ENCODE peak calls at places on chromosomes 3 and 15, in seven cellular contexts. C is stomach, S is IMR-90, V is suprapubic skin, Z is esophagus muscularis mucosa, F is heart left ventricle, K is endothelial cell of umbilical vein. M is an unnamed sample.

GRCh38 chr15:70797464-70797863 is 34.1 kb upstream of the UACA start:
- DNase-seq in C (no peak), S (no peak), V (no peak), Z (no peak), F (no peak), K (no peak), M (no peak)

GRCh38 chr15:52124270-52124878 is 11.8 kb upstream of the BCL2L10 start:
- DNase-seq in C (no peak), S (peak; percentile 76), V (no peak), Z (no peak), F (no peak), K (peak; percentile 92), M (peak; percentile 66)

GRCh38 chr3:170247875-170248274 is 25.7 kb downstream of the PRKCI start:
- DNase-seq in C (no peak), S (no peak), V (no peak), Z (no peak), F (no peak), K (no peak), M (no peak)

GRCh38 chr3:45509038-45509767 is 85.3 kb upstream of the LIMD1 start:
- DNase-seq in C (no peak), S (peak; percentile 99), V (no peak), Z (no peak), F (no peak), K (no peak), M (no peak)

GRCh38 chr3:38843898-38844297 is 27.9 kb upstream of the SCN10A start:
- DNase-seq in C (no peak), S (peak; percentile 70), V (no peak), Z (peak; percentile 78), F (peak; percentile 16), K (peak; percentile 71), M (no peak)

GRCh38 chr3:37945803-37946530 is 44.6 kb upstream of the VILL start:
- DNase-seq in C (no peak), S (peak; percentile 67), V (no peak), Z (peak; percentile 82), F (no peak), K (peak; percentile 87), M (peak; percentile 90)

GRCh38 chr3:133965906-133966305 is 63.8 kb downstream of the SLCO2A1 start:
- DNase-seq in C (no peak), S (no peak), V (no peak), Z (no peak), F (no peak), K (no peak), M (no peak)

GRCh38 chr3:152127058-152127457 is 141.7 kb upstream of the MBNL1 start:
- DNase-seq in C (no peak), S (no peak), V (no peak), Z (no peak), F (no peak), K (no peak), M (no peak)

GRCh38 chr3:194070220-194070633 is 65.7 kb upstream of the HES1 start:
- DNase-seq in C (no peak), S (no peak), V (peak; percentile 68), Z (no peak), F (no peak), K (no peak), M (no peak)

GRCh38 chr3:126358038-126358815 is 1.0 kb upstream of the KLF15 start:
- DNase-seq in C (no peak), S (no peak), V (no peak), Z (no peak), F (no peak), K (no peak), M (no peak)

GRCh38 chr15:83112233-83112958 is 5.0 kb downstream of the TM6SF1 start:
- DNase-seq in C (no peak), S (peak; percentile 95), V (no peak), Z (no peak), F (peak; percentile 39), K (peak; percentile 96), M (no peak)

GRCh38 chr15:67004142-67004541 is 61.3 kb upstream of the SMAD3 start:
- DNase-seq in C (no peak), S (no peak), V (no peak), Z (peak; percentile 24), F (no peak), K (no peak), M (no peak)

GRCh38 chr3:5267889-5268288 is 80.4 kb downstream of the EDEM1 start:
- DNase-seq in C (no peak), S (no peak), V (no peak), Z (no peak), F (no peak), K (no peak), M (no peak)

GRCh38 chr15:54790693-54791092 is 406.0 kb downstream of the RSL24D1 start:
- DNase-seq in C (no peak), S (no peak), V (no peak), Z (no peak), F (no peak), K (no peak), M (no peak)

GRCh38 chr15:66780172-66780972 is 78.3 kb downstream of the SMAD6 start:
- DNase-seq in C (no peak), S (peak; percentile 93), V (no peak), Z (no peak), F (no peak), K (no peak), M (no peak)

GRCh38 chr3:172087198-172087597 is 47.8 kb downstream of the FNDC3B start:
- DNase-seq in C (no peak), S (no peak), V (no peak), Z (no peak), F (no peak), K (no peak), M (no peak)

GRCh38 chr3:196624008-196624790 is 15.3 kb upstream of the NRROS start:
- DNase-seq in C (no peak), S (no peak), V (no peak), Z (no peak), F (no peak), K (no peak), M (no peak)

GRCh38 chr15:42591238-42591936 is 16.0 kb downstream of the STARD9 start:
- DNase-seq in C (no peak), S (peak; percentile 54), V (no peak), Z (no peak), F (no peak), K (peak; percentile 47), M (no peak)

GRCh38 chr15:65912235-65912634 is 42.9 kb downstream of the RAB11A start:
- DNase-seq in C (no peak), S (no peak), V (no peak), Z (no peak), F (no peak), K (no peak), M (no peak)

GRCh38 chr3:132537297-132537696 is 59.8 kb upstream of the ACKR4 start:
- DNase-seq in C (no peak), S (no peak), V (no peak), Z (no peak), F (no peak), K (no peak), M (no peak)

GRCh38 chr3:57077630-57078365 is 17.3 kb downstream of the SPATA12 start:
- DNase-seq in C (no peak), S (no peak), V (no peak), Z (no peak), F (no peak), K (no peak), M (no peak)

GRCh38 chr3:57079221-57079831 is 18.9 kb downstream of the SPATA12 start:
- DNase-seq in C (peak; percentile 53), S (no peak), V (no peak), Z (no peak), F (peak; percentile 36), K (peak; percentile 27), M (peak; percentile 91)

GRCh38 chr3:57080171-57080570 is 19.7 kb downstream of the SPATA12 start:
- DNase-seq in C (no peak), S (no peak), V (no peak), Z (no peak), F (no peak), K (no peak), M (no peak)

GRCh38 chr3:57076422-57076951 is 16.0 kb downstream of the SPATA12 start:
- DNase-seq in C (no peak), S (no peak), V (no peak), Z (no peak), F (no peak), K (no peak), M (no peak)

DNA sequence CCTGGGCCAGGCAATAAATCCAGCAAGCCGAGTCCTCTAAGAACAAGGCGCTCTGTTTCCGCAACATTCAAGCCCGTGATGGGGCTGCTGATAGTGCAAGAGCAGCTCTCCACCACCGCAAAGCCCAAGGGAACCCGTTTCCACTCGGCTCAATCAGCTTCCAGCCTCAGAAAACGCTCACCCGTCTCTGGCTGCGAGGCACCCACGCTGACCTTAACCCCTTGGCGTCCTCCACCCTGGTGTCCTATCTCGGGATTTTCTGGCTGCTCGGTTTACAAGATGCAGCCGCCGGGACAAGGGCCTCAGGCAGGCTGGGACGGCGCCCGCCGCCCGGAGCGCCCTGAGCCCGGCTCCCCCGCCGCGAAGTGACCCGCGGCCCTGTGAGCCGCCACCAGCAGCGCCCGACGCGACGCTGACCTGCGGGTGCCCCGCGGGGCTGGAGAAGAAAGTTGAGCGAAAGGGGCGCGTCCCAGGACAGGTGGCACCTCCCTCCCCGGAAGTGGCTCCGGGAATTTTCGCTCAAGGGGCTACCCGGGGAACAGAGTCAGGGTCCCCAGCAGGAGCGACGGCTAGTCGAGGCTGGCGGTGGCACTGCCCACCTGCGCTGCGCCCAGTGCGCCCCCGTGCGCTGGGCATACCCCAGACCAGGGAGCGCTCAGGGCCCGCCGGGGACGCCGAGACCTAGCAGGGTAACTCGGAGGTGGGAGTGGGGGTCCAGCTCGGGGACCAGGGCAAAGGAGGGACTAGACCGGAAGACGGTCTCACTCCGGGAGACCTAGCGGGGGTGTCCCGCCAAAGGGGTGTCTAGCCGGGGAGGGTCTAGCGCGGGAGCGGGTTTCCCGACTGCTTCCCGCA is 18.1 kb downstream of the SPATA12 start:
- DNase-seq in C (peak; percentile 49), S (peak; percentile 16), V (peak; percentile 88), Z (no peak), F (peak; percentile 46), K (peak; percentile 45), M (peak; percentile 92)
- TF ChIP-seq CTCF in C (no peak), S (no peak), V (no peak), Z (no peak), F (no peak), K (peak; percentile 33), M (no peak)

GRCh38 chr3:13357074-13357473 is 63.0 kb downstream of the NUP210 start:
- DNase-seq in C (no peak), S (no peak), V (no peak), Z (no peak), F (no peak), K (no peak), M (no peak)
- TF ChIP-seq POLR2A in C (no peak), S (no peak), V (no peak), Z (no peak), F (no peak), K (no peak), M (no peak)

GRCh38 chr3:15629860-15630597 is 28.5 kb downstream of the BTD start:
- DNase-seq in C (peak; percentile 63), S (peak; percentile 89), V (no peak), Z (no peak), F (peak; percentile 61), K (peak; percentile 91), M (no peak)
- H3K4me3 ChIP-seq in C (peak overlapping the region; percentile 26), S (peak overlapping the region; percentile 46), V (peak overlapping the region; percentile 8), Z (peak overlapping the region; percentile 45), F (no peak overlapping the region), K (no peak overlapping the region), M (no peak overlapping the region)

DNA sequence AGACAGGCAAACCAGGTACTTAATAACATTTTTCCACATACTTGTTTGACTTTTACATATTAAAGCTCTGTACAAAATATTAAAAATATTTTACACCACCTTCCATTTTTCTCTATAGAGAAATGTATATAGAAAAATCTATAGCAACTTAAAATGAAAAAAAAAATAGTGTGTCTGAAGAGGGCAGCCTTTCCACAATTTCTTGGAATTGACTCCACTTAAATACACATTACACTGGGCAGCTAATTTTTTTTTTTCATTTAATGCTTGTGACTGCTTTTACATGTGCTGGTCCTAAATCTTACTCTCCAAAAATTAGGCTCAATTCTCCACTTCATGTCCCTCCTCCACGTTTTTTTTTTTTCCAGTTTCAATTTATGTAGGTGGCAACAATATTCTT is 427.0 kb upstream of the RBMS3 start:
- DNase-seq in C (no peak), S (peak; percentile 45), V (no peak), Z (no peak), F (no peak), K (peak; percentile 19), M (no peak)
- TF ChIP-seq CTCF in C (no peak), S (peak; percentile 47), V (no peak), Z (no peak), F (no peak), K (no peak), M (no peak)